ENCODE peak calls at places on chromosomes 6 and 20, in four cellular contexts. G, H, E and Q are unnamed samples.

GRCh38 chr6:154751020-154751800 is 18.0 kb downstream of the SCAF8 start:
- DNase-seq in G (no peak), H (no peak), E (no peak), Q (no peak)

GRCh38 chr6:135675862-135676261 is 175.6 kb upstream of the PDE7B start:
- DNase-seq in G (peak; percentile 13), H (peak; percentile 6), E (no peak), Q (peak; percentile 79)

GRCh38 chr6:83592770-83593394 is 80.5 kb downstream of the PRSS35 start:
- DNase-seq in G (no peak), H (no peak), E (no peak), Q (peak; percentile 63)

GRCh38 chr6:16401868-16402267 is 163.5 kb downstream of the GMPR start:
- DNase-seq in G (no peak), H (no peak), E (no peak), Q (no peak)

GRCh38 chr6:115733426-115733825 is 327.3 kb downstream of the FRK start:
- DNase-seq in G (no peak), H (no peak), E (no peak), Q (no peak)

GRCh38 chr6:148447521-148448230 is 105.0 kb downstream of the SASH1 start:
- DNase-seq in G (no peak), H (no peak), E (no peak), Q (no peak)

GRCh38 chr20:19019734-19020364 is 192.6 kb upstream of the SLC24A3 start:
- DNase-seq in G (no peak), H (no peak), E (no peak), Q (no peak)

GRCh38 chr6:33742837-33743236 is 3.9 kb downstream of the IP6K3 start:
- DNase-seq in G (no peak), H (no peak), E (no peak), Q (no peak)

GRCh38 chr20:36483919-36484808 is 57.2 kb upstream of the MYL9 start:
- DNase-seq in G (no peak), H (no peak), E (no peak), Q (no peak)

GRCh38 chr6:154539593-154540269 is 29.2 kb upstream of the CNKSR3 start:
- DNase-seq in G (no peak), H (no peak), E (no peak), Q (no peak)

GRCh38 chr6:44072959-44073611 is 54.2 kb downstream of the MRPL14 start:
- DNase-seq in G (peak; percentile 91), H (peak; percentile 65), E (peak; percentile 77), Q (peak; percentile 95)

GRCh38 chr20:20214757-20215275 is 153.1 kb upstream of the INSM1 start:
- DNase-seq in G (no peak), H (no peak), E (no peak), Q (no peak)

GRCh38 chr20:760751-761417 is 7.4 kb downstream of the SLC52A3 start:
- DNase-seq in G (peak; percentile 66), H (peak; percentile 5), E (peak; percentile 27), Q (peak; percentile 83)

GRCh38 chr6:39777661-39778060 is 14.5 kb upstream of the DAAM2 start:
- DNase-seq in G (no peak), H (no peak), E (no peak), Q (no peak)

GRCh38 chr6:44386364-44386928 is 1.1 kb upstream of the CDC5L start:
- DNase-seq in G (no peak), H (no peak), E (no peak), Q (no peak)

GRCh38 chr6:115190534-115190933 is 847.7 kb upstream of the HS3ST5 start:
- DNase-seq in G (no peak), H (no peak), E (no peak), Q (no peak)

GRCh38 chr6:46491201-46491788 is at the start of gene RCAN2:
- DNase-seq in G (peak; percentile 65), H (no peak), E (peak; percentile 15), Q (peak; percentile 72)

GRCh38 chr20:5949943-5950270 is 426 bp downstream of the TRMT6 start:
- DNase-seq in G (no peak), H (no peak), E (no peak), Q (no peak)

GRCh38 chr6:103327079-103327478 is 1532.6 kb downstream of the HACE1 start:
- DNase-seq in G (no peak), H (no peak), E (no peak), Q (no peak)

GRCh38 chr6:108106261-108106660 is 31.7 kb upstream of the OSTM1 start:
- DNase-seq in G (no peak), H (no peak), E (no peak), Q (no peak)